ENCODE peak calls at places on chromosomes 2 and 18, in seven cellular contexts. One of them, this sample, is unnamed.

GRCh38 chr2:180927030-180927686 is 53.2 kb upstream of the UBE2E3 start:
- DNase-seq in IMR-90: peak
- DNase-seq in neuronal stem cell: no peak
- DNase-seq in H9: no peak
- DNase-seq in trophoblast cell: no peak
- DNase-seq in mesenchymal stem cell: no peak
- DNase-seq in H1: no peak
- DNase-seq in this sample: no peak

GRCh38 chr2:218832520-218832919 is 917 bp upstream of the PRKAG3 start:
- DNase-seq in IMR-90: no peak
- DNase-seq in neuronal stem cell: no peak
- DNase-seq in H9: no peak
- DNase-seq in trophoblast cell: no peak
- DNase-seq in mesenchymal stem cell: no peak
- DNase-seq in H1: no peak
- DNase-seq in this sample: no peak

GRCh38 chr2:81389203-81389602 is 1084.7 kb upstream of the LRRTM1 start:
- DNase-seq in IMR-90: no peak
- DNase-seq in neuronal stem cell: no peak
- DNase-seq in H9: no peak
- DNase-seq in trophoblast cell: no peak
- DNase-seq in mesenchymal stem cell: no peak
- DNase-seq in H1: no peak
- DNase-seq in this sample: peak

GRCh38 chr18:37489998-37490397 is 75.6 kb downstream of the CELF4 start:
- DNase-seq in IMR-90: no peak
- DNase-seq in neuronal stem cell: no peak
- DNase-seq in H9: no peak
- DNase-seq in trophoblast cell: no peak
- DNase-seq in mesenchymal stem cell: no peak
- DNase-seq in H1: no peak
- DNase-seq in this sample: no peak

GRCh38 chr2:74554821-74555531 is 456 bp downstream of the DOK1 start:
- DNase-seq in IMR-90: peak
- DNase-seq in neuronal stem cell: peak
- DNase-seq in H9: peak
- DNase-seq in trophoblast cell: peak
- DNase-seq in mesenchymal stem cell: peak
- DNase-seq in H1: peak
- DNase-seq in this sample: peak

GRCh38 chr2:234102112-234102511 is 51.6 kb downstream of the SPP2 start:
- DNase-seq in IMR-90: no peak
- DNase-seq in neuronal stem cell: no peak
- DNase-seq in H9: no peak
- DNase-seq in trophoblast cell: no peak
- DNase-seq in mesenchymal stem cell: no peak
- DNase-seq in H1: no peak
- DNase-seq in this sample: no peak

GRCh38 chr18:13611058-13611615 is 115.2 kb downstream of the FAM210A start:
- DNase-seq in IMR-90: peak
- DNase-seq in neuronal stem cell: peak
- DNase-seq in H9: peak
- DNase-seq in trophoblast cell: peak
- DNase-seq in mesenchymal stem cell: no peak
- DNase-seq in H1: no peak
- DNase-seq in this sample: peak

GRCh38 chr18:79583426-79583825 is 96.2 kb upstream of the CTDP1 start:
- DNase-seq in IMR-90: no peak
- DNase-seq in neuronal stem cell: no peak
- DNase-seq in H9: no peak
- DNase-seq in trophoblast cell: no peak
- DNase-seq in mesenchymal stem cell: no peak
- DNase-seq in H1: no peak
- DNase-seq in this sample: no peak

GRCh38 chr2:194720461-194720860 is 936.6 kb upstream of the SLC39A10 start:
- DNase-seq in IMR-90: no peak
- DNase-seq in neuronal stem cell: no peak
- DNase-seq in H9: no peak
- DNase-seq in trophoblast cell: no peak
- DNase-seq in mesenchymal stem cell: no peak
- DNase-seq in H1: no peak
- DNase-seq in this sample: no peak

GRCh38 chr2:186460465-186460864 is 25.6 kb upstream of the ZC3H15 start:
- DNase-seq in IMR-90: peak
- DNase-seq in neuronal stem cell: no peak
- DNase-seq in H9: no peak
- DNase-seq in trophoblast cell: no peak
- DNase-seq in mesenchymal stem cell: peak
- DNase-seq in H1: no peak
- DNase-seq in this sample: peak

GRCh38 chr2:220811115-220811514 is 761.0 kb downstream of the EPHA4 start:
- DNase-seq in IMR-90: no peak
- DNase-seq in neuronal stem cell: no peak
- DNase-seq in H9: no peak
- DNase-seq in trophoblast cell: no peak
- DNase-seq in mesenchymal stem cell: no peak
- DNase-seq in H1: no peak
- DNase-seq in this sample: no peak

GRCh38 chr2:25103287-25103871 is 61.5 kb downstream of the EFR3B start:
- DNase-seq in IMR-90: peak
- DNase-seq in neuronal stem cell: no peak
- DNase-seq in H9: no peak
- DNase-seq in trophoblast cell: no peak
- DNase-seq in mesenchymal stem cell: peak
- DNase-seq in H1: no peak
- DNase-seq in this sample: no peak

GRCh38 chr2:133438026-133438425 is 130.2 kb downstream of the NCKAP5 start:
- DNase-seq in IMR-90: no peak
- DNase-seq in neuronal stem cell: no peak
- DNase-seq in H9: no peak
- DNase-seq in trophoblast cell: no peak
- DNase-seq in mesenchymal stem cell: no peak
- DNase-seq in H1: no peak
- DNase-seq in this sample: no peak

GRCh38 chr18:446941-447560 is 53.5 kb downstream of the COLEC12 start:
- DNase-seq in IMR-90: peak
- DNase-seq in neuronal stem cell: no peak
- DNase-seq in H9: no peak
- DNase-seq in trophoblast cell: no peak
- DNase-seq in mesenchymal stem cell: peak
- DNase-seq in H1: no peak
- DNase-seq in this sample: no peak

GRCh38 chr2:163735692-163736432 is at the start of gene FIGN:
- DNase-seq in IMR-90: peak
- DNase-seq in neuronal stem cell: peak
- DNase-seq in H9: peak
- DNase-seq in trophoblast cell: peak
- DNase-seq in mesenchymal stem cell: peak
- DNase-seq in H1: peak
- DNase-seq in this sample: peak

GRCh38 chr2:213476641-213477040 is 192.4 kb downstream of the SPAG16 start:
- DNase-seq in IMR-90: no peak
- DNase-seq in neuronal stem cell: no peak
- DNase-seq in H9: no peak
- DNase-seq in trophoblast cell: peak
- DNase-seq in mesenchymal stem cell: no peak
- DNase-seq in H1: no peak
- DNase-seq in this sample: no peak

GRCh38 chr18:9101730-9102390 is 639 bp upstream of the NDUFV2 start:
- DNase-seq in IMR-90: peak
- DNase-seq in neuronal stem cell: no peak
- DNase-seq in H9: no peak
- DNase-seq in trophoblast cell: peak
- DNase-seq in mesenchymal stem cell: peak
- DNase-seq in H1: no peak
- DNase-seq in this sample: no peak

GRCh38 chr2:73175663-73176204 is 26.6 kb upstream of the NOTO start:
- DNase-seq in IMR-90: peak
- DNase-seq in neuronal stem cell: peak
- DNase-seq in H9: peak
- DNase-seq in trophoblast cell: peak
- DNase-seq in mesenchymal stem cell: peak
- DNase-seq in H1: peak
- DNase-seq in this sample: peak

GRCh38 chr2:24754985-24755690 is 38.1 kb downstream of the PTRHD1 start:
- DNase-seq in IMR-90: peak
- DNase-seq in neuronal stem cell: no peak
- DNase-seq in H9: no peak
- DNase-seq in trophoblast cell: no peak
- DNase-seq in mesenchymal stem cell: no peak
- DNase-seq in H1: no peak
- DNase-seq in this sample: no peak

GRCh38 chr2:191488135-191488534 is 189.8 kb upstream of the NABP1 start:
- DNase-seq in IMR-90: no peak
- DNase-seq in neuronal stem cell: no peak
- DNase-seq in H9: no peak
- DNase-seq in trophoblast cell: peak
- DNase-seq in mesenchymal stem cell: peak
- DNase-seq in H1: no peak
- DNase-seq in this sample: peak

GRCh38 chr2:60581461-60582282 is 28.2 kb upstream of the BCL11A start:
- DNase-seq in IMR-90: peak
- DNase-seq in neuronal stem cell: peak
- DNase-seq in H9: peak
- DNase-seq in trophoblast cell: peak
- DNase-seq in mesenchymal stem cell: peak
- DNase-seq in H1: peak
- DNase-seq in this sample: peak

GRCh38 chr2:98685930-98686887 is 44.7 kb downstream of the MGAT4A start:
- DNase-seq in IMR-90: no peak
- DNase-seq in neuronal stem cell: no peak
- DNase-seq in H9: no peak
- DNase-seq in trophoblast cell: no peak
- DNase-seq in mesenchymal stem cell: no peak
- DNase-seq in H1: no peak
- DNase-seq in this sample: no peak

GRCh38 chr2:159907914-159908313 is 109.9 kb upstream of the CD302 start:
- DNase-seq in IMR-90: no peak
- DNase-seq in neuronal stem cell: no peak
- DNase-seq in H9: no peak
- DNase-seq in trophoblast cell: no peak
- DNase-seq in mesenchymal stem cell: no peak
- DNase-seq in H1: no peak
- DNase-seq in this sample: no peak

DNA sequence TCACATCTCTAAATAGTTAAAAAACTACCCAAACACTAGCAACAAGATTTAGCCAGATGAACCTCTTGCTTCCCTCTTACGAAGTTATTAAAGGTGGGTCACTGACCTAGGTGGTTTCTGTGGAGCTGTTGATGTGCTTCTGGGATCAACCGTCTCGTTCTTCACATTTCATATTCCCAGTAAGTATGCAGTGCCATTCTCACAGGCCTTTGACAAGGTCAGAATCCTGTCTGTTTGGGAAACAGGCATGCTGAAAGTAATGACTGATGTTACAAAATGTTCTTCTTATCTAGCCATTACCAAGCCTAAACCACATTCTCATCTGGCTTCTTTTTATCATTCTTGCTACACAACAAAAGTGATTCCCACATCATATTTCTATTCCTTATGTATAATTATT is 70.3 kb downstream of the WDR7 start:
- DNase-seq in IMR-90: no peak
- DNase-seq in neuronal stem cell: no peak
- DNase-seq in H9: no peak
- DNase-seq in trophoblast cell: no peak
- DNase-seq in mesenchymal stem cell: no peak
- DNase-seq in H1: no peak
- DNase-seq in this sample: no peak
- H2AK5ac ChIP-seq in IMR-90: no peak
- H2AK5ac ChIP-seq in neuronal stem cell: no peak
- H2AK5ac ChIP-seq in H9: no peak
- H2AK5ac ChIP-seq in trophoblast cell: no peak
- H2AK5ac ChIP-seq in mesenchymal stem cell: no peak
- H2AK5ac ChIP-seq in H1: no peak
- H2AK5ac ChIP-seq in this sample: no peak

GRCh38 chr2:230887361-230887760 is 22.6 kb downstream of the ITM2C start:
- DNase-seq in IMR-90: no peak
- DNase-seq in neuronal stem cell: no peak
- DNase-seq in H9: no peak
- DNase-seq in trophoblast cell: no peak
- DNase-seq in mesenchymal stem cell: no peak
- DNase-seq in H1: no peak
- DNase-seq in this sample: no peak
- H2AK5ac ChIP-seq in IMR-90: no peak
- H2AK5ac ChIP-seq in neuronal stem cell: no peak
- H2AK5ac ChIP-seq in H9: no peak
- H2AK5ac ChIP-seq in trophoblast cell: no peak
- H2AK5ac ChIP-seq in mesenchymal stem cell: no peak
- H2AK5ac ChIP-seq in H1: no peak
- H2AK5ac ChIP-seq in this sample: no peak

GRCh38 chr2:211373203-211373602 is 816.8 kb downstream of the CPS1 start:
- DNase-seq in IMR-90: no peak
- DNase-seq in neuronal stem cell: no peak
- DNase-seq in H9: no peak
- DNase-seq in trophoblast cell: no peak
- DNase-seq in mesenchymal stem cell: no peak
- DNase-seq in H1: no peak
- DNase-seq in this sample: peak

GRCh38 chr2:211367711-211368110 is 811.3 kb downstream of the CPS1 start:
- DNase-seq in IMR-90: no peak
- DNase-seq in neuronal stem cell: no peak
- DNase-seq in H9: no peak
- DNase-seq in trophoblast cell: no peak
- DNase-seq in mesenchymal stem cell: no peak
- DNase-seq in H1: no peak
- DNase-seq in this sample: peak

GRCh38 chr2:211368467-211368866 is 812.1 kb downstream of the CPS1 start:
- DNase-seq in IMR-90: no peak
- DNase-seq in neuronal stem cell: no peak
- DNase-seq in H9: no peak
- DNase-seq in trophoblast cell: no peak
- DNase-seq in mesenchymal stem cell: no peak
- DNase-seq in H1: no peak
- DNase-seq in this sample: no peak

GRCh38 chr2:211367252-211367651 is 810.9 kb downstream of the CPS1 start:
- DNase-seq in IMR-90: no peak
- DNase-seq in neuronal stem cell: no peak
- DNase-seq in H9: no peak
- DNase-seq in trophoblast cell: no peak
- DNase-seq in mesenchymal stem cell: no peak
- DNase-seq in H1: no peak
- DNase-seq in this sample: no peak

DNA sequence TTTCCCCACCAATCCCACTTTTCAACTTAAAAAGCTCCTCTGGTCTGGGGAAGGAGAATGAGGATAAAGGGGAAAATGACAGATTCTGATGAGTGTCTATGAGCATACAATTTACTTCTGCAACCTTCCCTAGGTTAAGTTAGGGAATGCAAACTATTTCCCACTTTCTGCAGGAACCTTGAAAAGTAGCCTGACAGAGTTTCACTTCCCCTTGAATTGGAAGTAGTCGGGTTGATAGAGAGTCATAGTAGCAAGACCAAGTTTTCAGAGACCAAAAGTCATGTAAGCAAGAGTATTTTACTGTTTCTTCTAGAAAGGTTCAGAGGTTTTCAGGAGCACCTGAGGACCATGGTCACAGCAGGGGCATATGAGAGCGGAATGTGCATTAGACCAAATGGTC is 815.1 kb downstream of the CPS1 start:
- DNase-seq in IMR-90: no peak
- DNase-seq in neuronal stem cell: no peak
- DNase-seq in H9: no peak
- DNase-seq in trophoblast cell: no peak
- DNase-seq in mesenchymal stem cell: no peak
- DNase-seq in H1: no peak
- DNase-seq in this sample: peak
- H2AK5ac ChIP-seq in IMR-90: no peak
- H2AK5ac ChIP-seq in neuronal stem cell: no peak
- H2AK5ac ChIP-seq in H9: no peak
- H2AK5ac ChIP-seq in trophoblast cell: no peak
- H2AK5ac ChIP-seq in mesenchymal stem cell: no peak
- H2AK5ac ChIP-seq in H1: no peak
- H2AK5ac ChIP-seq in this sample: no peak

GRCh38 chr18:69889009-69889408 is 58.7 kb downstream of the CD226 start:
- DNase-seq in IMR-90: no peak
- DNase-seq in neuronal stem cell: no peak
- DNase-seq in H9: no peak
- DNase-seq in trophoblast cell: no peak
- DNase-seq in mesenchymal stem cell: peak
- DNase-seq in H1: no peak
- DNase-seq in this sample: no peak
- H2AK5ac ChIP-seq in IMR-90: no peak
- H2AK5ac ChIP-seq in neuronal stem cell: no peak
- H2AK5ac ChIP-seq in H9: no peak
- H2AK5ac ChIP-seq in trophoblast cell: no peak
- H2AK5ac ChIP-seq in mesenchymal stem cell: no peak
- H2AK5ac ChIP-seq in H1: no peak
- H2AK5ac ChIP-seq in this sample: no peak

This sample was measured in mesendoderm.